ENCODE peak calls at places on chromosomes 1 and 21, in ten cellular contexts. One of them, this sample, is unnamed.

GRCh38 chr21:32329331-32329730 is 30.7 kb downstream of the MRAP start:
- DNase-seq in tibial nerve: no peak
- DNase-seq in stomach: no peak
- DNase-seq in H1: no peak
- DNase-seq in HepG2: no peak
- DNase-seq in transverse colon: no peak
- DNase-seq in ovary: no peak
- DNase-seq in K562: no peak
- DNase-seq in A549: no peak
- DNase-seq in suprapubic skin: peak
- DNase-seq in this sample: no peak

GRCh38 chr1:1630191-1630964 is 1.6 kb upstream of the MMP23B start:
- DNase-seq in H1: peak
- DNase-seq in ovary: peak
- DNase-seq in stomach: peak
- DNase-seq in K562: no peak
- DNase-seq in tibial nerve: peak
- DNase-seq in HepG2: no peak
- DNase-seq in A549: no peak
- DNase-seq in suprapubic skin: peak
- DNase-seq in transverse colon: peak
- DNase-seq in this sample: peak

GRCh38 chr1:53909946-53910345 is 16.0 kb downstream of the DIO1 start:
- DNase-seq in suprapubic skin: no peak
- DNase-seq in transverse colon: no peak
- DNase-seq in H1: no peak
- DNase-seq in HepG2: peak
- DNase-seq in K562: no peak
- DNase-seq in A549: no peak
- DNase-seq in tibial nerve: no peak
- DNase-seq in stomach: no peak
- DNase-seq in ovary: no peak
- DNase-seq in this sample: no peak

GRCh38 chr21:38984982-38985422 is 179.3 kb downstream of the ETS2 start:
- DNase-seq in stomach: no peak
- DNase-seq in suprapubic skin: no peak
- DNase-seq in tibial nerve: no peak
- DNase-seq in ovary: peak
- DNase-seq in K562: no peak
- DNase-seq in H1: no peak
- DNase-seq in A549: no peak
- DNase-seq in transverse colon: no peak
- DNase-seq in HepG2: no peak
- DNase-seq in this sample: no peak

GRCh38 chr1:27970401-27970800 is 10.6 kb downstream of the XKR8 start:
- DNase-seq in tibial nerve: no peak
- DNase-seq in A549: no peak
- DNase-seq in transverse colon: no peak
- DNase-seq in stomach: no peak
- DNase-seq in ovary: no peak
- DNase-seq in K562: no peak
- DNase-seq in H1: no peak
- DNase-seq in HepG2: no peak
- DNase-seq in suprapubic skin: no peak
- DNase-seq in this sample: no peak

GRCh38 chr1:55049914-55050278 is 10.5 kb downstream of the PCSK9 start:
- DNase-seq in K562: no peak
- DNase-seq in HepG2: no peak
- DNase-seq in ovary: peak
- DNase-seq in H1: no peak
- DNase-seq in suprapubic skin: no peak
- DNase-seq in A549: no peak
- DNase-seq in transverse colon: no peak
- DNase-seq in tibial nerve: no peak
- DNase-seq in stomach: no peak
- DNase-seq in this sample: no peak

GRCh38 chr1:113912594-113913311 is 7.6 kb downstream of the DCLRE1B start:
- DNase-seq in A549: no peak
- DNase-seq in ovary: peak
- DNase-seq in suprapubic skin: no peak
- DNase-seq in K562: peak
- DNase-seq in HepG2: no peak
- DNase-seq in H1: no peak
- DNase-seq in tibial nerve: no peak
- DNase-seq in stomach: no peak
- DNase-seq in transverse colon: no peak
- DNase-seq in this sample: no peak

GRCh38 chr1:15345711-15346355 is 63.9 kb upstream of the EFHD2 start:
- DNase-seq in ovary: no peak
- DNase-seq in transverse colon: peak
- DNase-seq in A549: no peak
- DNase-seq in tibial nerve: peak
- DNase-seq in suprapubic skin: peak
- DNase-seq in K562: peak
- DNase-seq in H1: no peak
- DNase-seq in HepG2: no peak
- DNase-seq in stomach: peak
- DNase-seq in this sample: peak

GRCh38 chr1:159647616-159648015 is 60.0 kb downstream of the APCS start:
- DNase-seq in K562: no peak
- DNase-seq in tibial nerve: no peak
- DNase-seq in HepG2: no peak
- DNase-seq in suprapubic skin: no peak
- DNase-seq in A549: no peak
- DNase-seq in H1: no peak
- DNase-seq in transverse colon: no peak
- DNase-seq in stomach: no peak
- DNase-seq in ovary: no peak
- DNase-seq in this sample: no peak

GRCh38 chr1:80657707-80658106 is 1143.0 kb upstream of the ADGRL2 start:
- DNase-seq in K562: no peak
- DNase-seq in tibial nerve: no peak
- DNase-seq in A549: no peak
- DNase-seq in suprapubic skin: no peak
- DNase-seq in H1: no peak
- DNase-seq in stomach: no peak
- DNase-seq in ovary: no peak
- DNase-seq in transverse colon: no peak
- DNase-seq in HepG2: no peak
- DNase-seq in this sample: no peak

GRCh38 chr21:46006547-46007497 is 25.3 kb downstream of the COL6A1 start:
- DNase-seq in stomach: peak
- DNase-seq in ovary: peak
- DNase-seq in transverse colon: no peak
- DNase-seq in suprapubic skin: no peak
- DNase-seq in tibial nerve: no peak
- DNase-seq in H1: no peak
- DNase-seq in A549: no peak
- DNase-seq in HepG2: no peak
- DNase-seq in K562: no peak
- DNase-seq in this sample: peak

GRCh38 chr1:9573723-9574122 is 15.0 kb upstream of the TMEM201 start:
- DNase-seq in ovary: no peak
- DNase-seq in HepG2: no peak
- DNase-seq in stomach: no peak
- DNase-seq in A549: peak
- DNase-seq in suprapubic skin: no peak
- DNase-seq in tibial nerve: no peak
- DNase-seq in H1: no peak
- DNase-seq in K562: no peak
- DNase-seq in transverse colon: no peak
- DNase-seq in this sample: no peak

GRCh38 chr1:245704765-245705164 is 550.0 kb downstream of the KIF26B start:
- DNase-seq in H1: no peak
- DNase-seq in HepG2: no peak
- DNase-seq in A549: no peak
- DNase-seq in tibial nerve: no peak
- DNase-seq in transverse colon: no peak
- DNase-seq in stomach: no peak
- DNase-seq in suprapubic skin: no peak
- DNase-seq in K562: no peak
- DNase-seq in ovary: no peak
- DNase-seq in this sample: no peak

GRCh38 chr1:12057940-12058687 is 5.0 kb upstream of the TNFRSF8 start:
- DNase-seq in transverse colon: no peak
- DNase-seq in tibial nerve: no peak
- DNase-seq in stomach: no peak
- DNase-seq in H1: no peak
- DNase-seq in K562: no peak
- DNase-seq in HepG2: no peak
- DNase-seq in ovary: no peak
- DNase-seq in A549: no peak
- DNase-seq in suprapubic skin: no peak
- DNase-seq in this sample: no peak

GRCh38 chr1:197745911-197746310 is 29.4 kb downstream of the DENND1B start:
- DNase-seq in ovary: no peak
- DNase-seq in tibial nerve: no peak
- DNase-seq in transverse colon: no peak
- DNase-seq in A549: no peak
- DNase-seq in K562: peak
- DNase-seq in HepG2: no peak
- DNase-seq in H1: no peak
- DNase-seq in suprapubic skin: no peak
- DNase-seq in stomach: no peak
- DNase-seq in this sample: no peak

GRCh38 chr1:197744979-197745378 is 30.3 kb downstream of the DENND1B start:
- DNase-seq in transverse colon: no peak
- DNase-seq in suprapubic skin: no peak
- DNase-seq in K562: no peak
- DNase-seq in ovary: no peak
- DNase-seq in tibial nerve: no peak
- DNase-seq in H1: no peak
- DNase-seq in A549: no peak
- DNase-seq in HepG2: no peak
- DNase-seq in stomach: no peak
- DNase-seq in this sample: no peak

DNA sequence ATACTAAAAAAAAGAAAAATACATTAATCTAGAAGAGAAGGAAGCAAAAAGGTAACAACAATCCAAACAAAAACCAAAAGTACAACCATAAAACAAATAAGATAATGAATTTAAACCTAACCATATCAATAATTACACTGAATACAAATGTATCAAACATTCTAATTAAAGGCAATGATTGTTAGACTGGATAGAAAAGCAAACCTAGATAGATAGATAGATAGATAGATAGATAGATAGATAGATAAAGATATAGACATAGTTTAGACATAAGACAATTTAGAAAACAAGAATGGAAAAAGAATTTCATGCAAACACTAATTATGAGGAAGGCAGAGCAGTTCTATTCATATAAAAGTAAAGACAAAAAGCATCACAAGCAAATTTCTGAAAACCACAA is 24.9 kb downstream of the DENND1B start:
- DNase-seq in stomach: no peak
- DNase-seq in HepG2: no peak
- DNase-seq in K562: no peak
- DNase-seq in tibial nerve: no peak
- DNase-seq in A549: no peak
- DNase-seq in transverse colon: no peak
- DNase-seq in H1: no peak
- DNase-seq in ovary: no peak
- DNase-seq in suprapubic skin: no peak
- DNase-seq in this sample: no peak
- TF ChIP-seq EP300 in stomach: no peak
- TF ChIP-seq EP300 in HepG2: no peak
- TF ChIP-seq EP300 in K562: no peak
- TF ChIP-seq EP300 in tibial nerve: no peak
- TF ChIP-seq EP300 in A549: no peak
- TF ChIP-seq EP300 in transverse colon: no peak
- TF ChIP-seq EP300 in H1: no peak
- TF ChIP-seq EP300 in ovary: no peak
- TF ChIP-seq EP300 in suprapubic skin: no peak
- TF ChIP-seq EP300 in this sample: no peak

GRCh38 chr1:33181038-33181861 is 593 bp downstream of the TRIM62 start:
- DNase-seq in HepG2: no peak
- DNase-seq in tibial nerve: no peak
- DNase-seq in K562: peak
- DNase-seq in stomach: peak
- DNase-seq in ovary: peak
- DNase-seq in suprapubic skin: peak
- DNase-seq in transverse colon: peak
- DNase-seq in A549: peak
- DNase-seq in H1: no peak
- DNase-seq in this sample: peak
- TF ChIP-seq EP300 in HepG2: no peak
- TF ChIP-seq EP300 in tibial nerve: peak
- TF ChIP-seq EP300 in K562: no peak
- TF ChIP-seq EP300 in stomach: no peak
- TF ChIP-seq EP300 in ovary: no peak
- TF ChIP-seq EP300 in suprapubic skin: no peak
- TF ChIP-seq EP300 in transverse colon: no peak
- TF ChIP-seq EP300 in A549: no peak
- TF ChIP-seq EP300 in H1: no peak
- TF ChIP-seq EP300 in this sample: no peak

DNA sequence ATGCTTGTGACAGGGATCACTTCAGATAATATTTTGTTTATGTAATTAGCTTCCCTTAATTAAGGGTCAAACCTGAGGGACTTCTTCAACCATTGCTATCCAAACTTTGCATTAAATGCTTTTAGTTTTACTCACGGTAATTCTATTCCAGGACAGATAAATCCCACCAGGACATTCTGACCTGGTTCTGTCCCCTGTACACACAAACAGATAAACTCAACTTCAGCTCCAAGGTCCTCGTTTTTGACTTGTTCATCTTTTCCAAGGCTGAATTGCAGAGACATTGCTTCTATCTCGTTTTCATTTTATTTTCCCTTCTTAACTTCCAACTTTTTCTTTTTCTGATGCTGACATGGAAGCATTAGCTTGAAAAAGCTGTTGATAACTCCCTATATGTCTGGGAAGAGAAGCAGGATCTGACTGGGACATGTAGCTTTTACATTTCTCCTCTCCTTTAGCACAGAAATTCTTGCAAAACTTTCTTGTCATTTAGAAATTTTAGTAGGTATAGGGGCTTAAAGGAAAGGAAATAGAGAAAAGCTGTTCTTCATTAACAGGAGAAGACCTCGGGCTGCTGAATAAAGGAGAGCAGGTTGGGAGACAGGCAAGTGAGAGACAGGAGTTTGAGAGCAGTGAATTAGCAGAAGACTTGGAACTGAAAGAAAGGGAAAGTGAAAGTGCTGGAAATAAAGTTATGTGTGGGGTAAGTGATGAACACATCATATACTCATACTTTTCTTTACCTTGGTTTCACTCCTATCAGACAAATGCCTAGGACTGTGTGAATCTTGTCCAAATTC is 231.7 kb upstream of the B3GALT2 start:
- DNase-seq in A549: no peak
- DNase-seq in transverse colon: no peak
- DNase-seq in HepG2: no peak
- DNase-seq in K562: no peak
- DNase-seq in suprapubic skin: no peak
- DNase-seq in stomach: no peak
- DNase-seq in tibial nerve: no peak
- DNase-seq in H1: no peak
- DNase-seq in ovary: no peak
- DNase-seq in this sample: no peak
- TF ChIP-seq EP300 in A549: no peak
- TF ChIP-seq EP300 in transverse colon: no peak
- TF ChIP-seq EP300 in HepG2: no peak
- TF ChIP-seq EP300 in K562: no peak
- TF ChIP-seq EP300 in suprapubic skin: no peak
- TF ChIP-seq EP300 in stomach: no peak
- TF ChIP-seq EP300 in tibial nerve: no peak
- TF ChIP-seq EP300 in H1: no peak
- TF ChIP-seq EP300 in ovary: no peak
- TF ChIP-seq EP300 in this sample: no peak

GRCh38 chr21:33931799-33932390 is 16.3 kb upstream of the ATP5PO start:
- DNase-seq in transverse colon: no peak
- DNase-seq in K562: peak
- DNase-seq in stomach: no peak
- DNase-seq in suprapubic skin: no peak
- DNase-seq in tibial nerve: no peak
- DNase-seq in HepG2: no peak
- DNase-seq in ovary: no peak
- DNase-seq in H1: no peak
- DNase-seq in A549: no peak
- DNase-seq in this sample: no peak
- TF ChIP-seq EP300 in transverse colon: no peak
- TF ChIP-seq EP300 in K562: no peak
- TF ChIP-seq EP300 in stomach: no peak
- TF ChIP-seq EP300 in suprapubic skin: no peak
- TF ChIP-seq EP300 in tibial nerve: peak
- TF ChIP-seq EP300 in HepG2: no peak
- TF ChIP-seq EP300 in ovary: no peak
- TF ChIP-seq EP300 in H1: no peak
- TF ChIP-seq EP300 in A549: no peak
- TF ChIP-seq EP300 in this sample: no peak